ENCODE peak calls at places on chromosomes 7 and 10, in four cellular contexts. G, I, C and N are unnamed samples.

GRCh38 chr7:21869785-21870402 is 75.8 kb downstream of the CDCA7L start:
- DNase-seq in G (no peak), I (no peak), C (no peak), N (no peak)

GRCh38 chr7:66958708-66959350 is 36.6 kb downstream of the SBDS start:
- DNase-seq in G (no peak), I (no peak), C (no peak), N (no peak)

GRCh38 chr7:44064791-44065430 is 456 bp downstream of the PGAM2 start:
- DNase-seq in G (peak), I (no peak), C (no peak), N (peak)

GRCh38 chr10:122173337-122173736 is 97.8 kb upstream of the BTBD16 start:
- DNase-seq in G (no peak), I (no peak), C (no peak), N (no peak)

GRCh38 chr10:125152646-125153368 is 7.6 kb downstream of the CTBP2 start:
- DNase-seq in G (peak), I (no peak), C (no peak), N (no peak)

GRCh38 chr10:77844713-77845454 is 81.7 kb downstream of the DLG5 start:
- DNase-seq in G (no peak), I (no peak), C (peak), N (no peak)

GRCh38 chr10:18793951-18794350 is 134.7 kb downstream of the ARL5B start:
- DNase-seq in G (no peak), I (no peak), C (peak), N (no peak)

GRCh38 chr7:121505021-121505420 is 108.9 kb upstream of the FAM3C start:
- DNase-seq in G (no peak), I (no peak), C (no peak), N (no peak)

GRCh38 chr7:148664319-148664718 is 34.4 kb upstream of the CUL1 start:
- DNase-seq in G (no peak), I (no peak), C (no peak), N (no peak)

GRCh38 chr10:104318810-104319684 is 19.2 kb downstream of the ITPRIP start:
- DNase-seq in G (peak), I (no peak), C (no peak), N (no peak)

GRCh38 chr10:2627969-2628368 is 439.4 kb upstream of the PFKP start:
- DNase-seq in G (no peak), I (no peak), C (no peak), N (no peak)

GRCh38 chr10:96645191-96645721 is 58.4 kb upstream of the TM9SF3 start:
- DNase-seq in G (no peak), I (no peak), C (no peak), N (no peak)

GRCh38 chr7:127850195-127850594 is 181.0 kb downstream of the LRRC4 start:
- DNase-seq in G (no peak), I (no peak), C (no peak), N (no peak)

GRCh38 chr10:127215882-127216281 is 19.5 kb upstream of the INSYN2A start:
- DNase-seq in G (no peak), I (no peak), C (no peak), N (no peak)

GRCh38 chr10:48792687-48793096 is 108.0 kb downstream of the WDFY4 start:
- DNase-seq in G (no peak), I (peak), C (no peak), N (no peak)

GRCh38 chr7:17041324-17041723 is 159.5 kb upstream of the AGR3 start:
- DNase-seq in G (no peak), I (no peak), C (no peak), N (no peak)

GRCh38 chr10:94546616-94547175 is 1.1 kb downstream of the HELLS start:
- DNase-seq in G (no peak), I (no peak), C (peak), N (no peak)

GRCh38 chr7:156307193-156307592 is 333.4 kb upstream of the RNF32 start:
- DNase-seq in G (no peak), I (no peak), C (no peak), N (no peak)

GRCh38 chr10:43252785-43253341 is 14.0 kb downstream of the RASGEF1A start:
- DNase-seq in G (no peak), I (peak), C (no peak), N (no peak)

GRCh38 chr7:150685219-150686029 is at the start of gene GIMAP2:
- DNase-seq in G (no peak), I (no peak), C (no peak), N (no peak)

GRCh38 chr7:38905026-38905759 is 3.8 kb downstream of the VPS41 start:
- DNase-seq in G (no peak), I (no peak), C (no peak), N (no peak)

GRCh38 chr7:45657890-45658715 is 83.9 kb downstream of the ADCY1 start:
- DNase-seq in G (no peak), I (no peak), C (no peak), N (no peak)

GRCh38 chr10:123154943-123155505 is 822 bp downstream of the BUB3 start:
- DNase-seq in G (no peak), I (no peak), C (no peak), N (no peak)

GRCh38 chr7:55567495-55568070 is 4.7 kb downstream of the VOPP1 start:
- DNase-seq in G (no peak), I (no peak), C (no peak), N (no peak)

GRCh38 chr10:11415095-11415494 is 196.4 kb downstream of the USP6NL start:
- DNase-seq in G (no peak), I (no peak), C (no peak), N (peak)

GRCh38 chr7:106947244-106947728 is 82.2 kb downstream of the PIK3CG start:
- DNase-seq in G (no peak), I (no peak), C (peak), N (no peak)

GRCh38 chr10:57168703-57169240 is 807.7 kb upstream of the ZWINT start:
- DNase-seq in G (no peak), I (no peak), C (no peak), N (no peak)

GRCh38 chr7:22137026-22137425 is 191.3 kb upstream of the CDCA7L start:
- DNase-seq in G (no peak), I (no peak), C (no peak), N (no peak)

GRCh38 chr7:95066736-95067530 is 159.5 kb downstream of the PPP1R9A start:
- DNase-seq in G (no peak), I (no peak), C (peak), N (no peak)

GRCh38 chr7:56009695-56010094 is 41.5 kb downstream of the PSPH start:
- DNase-seq in G (no peak), I (no peak), C (no peak), N (no peak)

GRCh38 chr10:84996580-84996979 is 668.2 kb downstream of the CCSER2 start:
- DNase-seq in G (no peak), I (no peak), C (no peak), N (no peak)

GRCh38 chr7:44325181-44325671 is at the start of gene CAMK2B:
- DNase-seq in G (no peak), I (no peak), C (no peak), N (no peak)

GRCh38 chr7:35003679-35004278 is 33.5 kb downstream of the DPY19L1 start:
- DNase-seq in G (peak), I (no peak), C (peak), N (no peak)

GRCh38 chr7:38796636-38797501 is 112.1 kb downstream of the VPS41 start:
- DNase-seq in G (no peak), I (no peak), C (peak), N (no peak)

GRCh38 chr7:80428161-80429054 is 83.5 kb downstream of the GNAT3 start:
- DNase-seq in G (no peak), I (no peak), C (peak), N (no peak)

GRCh38 chr10:43955002-43955596 is 306.4 kb upstream of the ZNF32 start:
- DNase-seq in G (no peak), I (peak), C (no peak), N (no peak)

GRCh38 chr10:119658274-119658673 is 7.1 kb downstream of the BAG3 start:
- DNase-seq in G (peak), I (peak), C (peak), N (peak)

GRCh38 chr10:59847326-59847725 is 59.0 kb downstream of the CCDC6 start:
- DNase-seq in G (no peak), I (peak), C (no peak), N (no peak)

GRCh38 chr10:6136215-6137201 is 47.7 kb downstream of the RBM17 start:
- DNase-seq in G (peak), I (no peak), C (no peak), N (no peak)

DNA sequence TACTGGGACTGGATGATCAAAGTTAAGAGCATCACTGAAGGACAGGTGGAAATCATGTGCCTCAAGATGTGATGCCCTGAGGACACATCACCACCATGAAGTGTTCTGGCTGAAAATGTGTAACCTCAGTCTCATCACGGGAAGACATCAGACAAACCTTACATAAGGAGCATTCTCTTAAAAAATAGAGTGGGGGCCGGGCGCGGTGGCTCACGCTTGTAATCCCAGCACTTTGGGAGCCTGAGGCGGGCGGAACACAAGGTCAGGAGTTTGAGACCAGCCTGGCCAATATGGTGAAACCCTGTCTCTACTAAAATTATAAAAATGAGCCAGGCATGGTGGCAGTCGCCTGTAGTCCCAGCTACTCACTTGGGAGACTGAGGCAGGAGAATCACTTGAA is 65.6 kb downstream of the LOXL4 start:
- DNase-seq in G (no peak), I (no peak), C (no peak), N (no peak)
- TF ChIP-seq EP300 in G (no peak), I (no peak), C (no peak), N (no peak)

GRCh38 chr7:28573059-28573553 is 160.8 kb downstream of the CREB5 start:
- DNase-seq in G (no peak), I (no peak), C (no peak), N (no peak)
- H3K27ac ChIP-seq in G (no peak), I (no peak), C (no peak), N (no peak)

GRCh38 chr10:79399242-79399831 is 46.1 kb downstream of the ZCCHC24 start:
- DNase-seq in G (peak), I (no peak), C (no peak), N (peak)
- TF ChIP-seq EP300 in G (no peak), I (peak), C (no peak), N (no peak)

DNA sequence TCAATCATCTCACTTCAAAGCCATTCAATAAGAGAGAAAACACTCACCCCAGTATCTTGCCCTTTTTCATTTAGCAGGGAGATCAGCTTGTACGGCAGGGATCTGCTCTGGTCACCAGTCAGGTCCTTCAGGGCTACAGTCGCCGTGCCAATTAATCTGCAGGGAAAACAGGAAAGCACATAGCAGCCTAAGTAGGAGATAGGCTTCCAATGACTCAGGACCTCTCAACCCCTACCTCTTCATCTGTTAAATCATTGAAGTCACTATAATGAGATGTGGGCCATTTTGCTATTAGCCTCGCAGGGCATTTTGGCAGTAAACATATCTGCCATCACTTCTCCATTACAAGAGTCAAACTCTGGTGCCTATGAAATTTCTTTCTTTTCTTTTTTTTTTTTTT is 50.8 kb downstream of the MYOF start:
- DNase-seq in G (peak), I (no peak), C (no peak), N (no peak)
- H3K27ac ChIP-seq in G (peak), I (peak), C (peak), N (no peak)

GRCh38 chr7:101299511-101300464 is 21.8 kb downstream of the IFT22 start:
- DNase-seq in G (no peak), I (no peak), C (no peak), N (no peak)

GRCh38 chr7:101303102-101303701 is 18.4 kb downstream of the IFT22 start:
- DNase-seq in G (no peak), I (no peak), C (no peak), N (no peak)

GRCh38 chr7:101306307-101306706 is 15.3 kb downstream of the IFT22 start:
- DNase-seq in G (no peak), I (no peak), C (no peak), N (no peak)

GRCh38 chr7:101302641-101303101 is 18.9 kb downstream of the IFT22 start:
- DNase-seq in G (no peak), I (no peak), C (no peak), N (no peak)

DNA sequence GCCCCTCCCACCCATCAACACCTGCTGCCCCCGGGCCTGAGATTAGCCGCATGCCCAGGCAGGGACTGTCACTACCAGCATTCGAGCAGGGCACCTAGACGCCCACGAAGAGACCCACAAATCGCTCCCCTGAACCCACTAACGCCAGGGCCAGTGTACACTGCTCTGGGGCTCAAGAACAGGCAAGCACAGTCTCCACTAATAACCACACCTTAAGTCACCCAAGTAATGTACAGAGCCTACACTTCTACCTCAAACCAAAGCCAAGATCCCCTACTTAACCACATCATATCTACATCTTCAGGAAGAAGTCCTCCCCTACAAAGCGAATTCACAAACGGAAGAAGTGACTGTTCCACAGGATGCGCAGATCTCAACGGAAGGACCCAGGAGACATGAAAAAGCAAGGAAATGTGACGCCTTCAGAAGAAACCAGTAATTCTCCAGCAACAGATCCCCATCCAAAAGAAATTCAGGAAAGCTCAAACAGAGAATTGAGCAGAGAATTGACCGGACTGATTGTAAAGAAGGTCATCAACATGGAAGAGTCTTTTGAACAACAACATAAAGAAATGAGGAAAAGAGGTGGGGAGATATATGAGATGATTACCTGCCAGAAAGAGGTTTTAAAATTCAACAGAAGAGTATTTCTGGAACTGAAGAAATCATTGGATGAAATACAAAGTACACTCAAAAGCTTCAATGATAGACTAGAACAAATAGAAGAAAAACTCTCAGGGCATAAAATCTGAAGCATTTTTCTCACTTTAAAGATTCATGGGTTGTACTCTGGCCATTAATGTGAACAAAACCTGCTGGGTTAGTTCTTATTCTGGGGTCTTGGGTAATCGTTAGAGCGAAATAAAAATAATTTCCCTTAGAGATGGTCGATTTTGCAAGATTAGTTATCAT is 20.9 kb downstream of the IFT22 start:
- DNase-seq in G (no peak), I (no peak), C (no peak), N (no peak)
- TF ChIP-seq EP300 in G (no peak), I (no peak), C (no peak), N (no peak)